ENCODE peak calls at places on chromosomes 16 and 17, in seven cellular contexts. P is GM23338, X is prostate gland, N is body of pancreas, K is adrenal gland, O is cardiac muscle cell, W is spleen. U is an unnamed sample.

GRCh38 chr17:61221597-61222471 is 177.8 kb upstream of the TBX2 start:
- DNase-seq in P (no peak), X (no peak), N (no peak), K (no peak), O (no peak), W (no peak), U (no peak)

GRCh38 chr17:35541434-35541833 is 4.0 kb upstream of the SLFN12L start:
- DNase-seq in P (no peak), X (no peak), N (no peak), K (no peak), O (no peak), W (no peak), U (no peak)

GRCh38 chr16:1707193-1707790 is 1.3 kb downstream of the MAPK8IP3 start:
- DNase-seq in P (peak; percentile 33), X (no peak), N (peak; percentile 32), K (no peak), O (peak; percentile 40), W (peak; percentile 70), U (no peak)

GRCh38 chr17:36092228-36092627 is 2.3 kb upstream of the CCL3 start:
- DNase-seq in P (no peak), X (no peak), N (no peak), K (no peak), O (no peak), W (no peak), U (no peak)

GRCh38 chr16:80197790-80198201 is 343.0 kb upstream of the DYNLRB2 start:
- DNase-seq in P (no peak), X (no peak), N (no peak), K (no peak), O (peak; percentile 71), W (no peak), U (no peak)

GRCh38 chr16:27441276-27441675 is 39.3 kb downstream of the IL21R start:
- DNase-seq in P (no peak), X (no peak), N (no peak), K (no peak), O (no peak), W (peak; percentile 46), U (no peak)

GRCh38 chr17:67995568-67996191 is 589 bp downstream of the C17orf58 start:
- DNase-seq in P (peak; percentile 59), X (peak; percentile 10), N (peak; percentile 26), K (peak; percentile 51), O (peak; percentile 16), W (peak; percentile 83), U (peak; percentile 38)

GRCh38 chr17:79621151-79621940 is 10.5 kb upstream of the RBFOX3 start:
- DNase-seq in P (no peak), X (no peak), N (peak; percentile 2), K (peak; percentile 3), O (no peak), W (peak; percentile 37), U (peak; percentile 4)

GRCh38 chr17:45437461-45438283 is 5.0 kb upstream of the ARHGAP27 start:
- DNase-seq in P (no peak), X (no peak), N (no peak), K (no peak), O (no peak), W (peak; percentile 60), U (no peak)

GRCh38 chr16:46972971-46973456 is 460 bp downstream of the DNAJA2 start:
- DNase-seq in P (peak; percentile 51), X (peak; percentile 22), N (peak; percentile 44), K (peak; percentile 61), O (peak; percentile 16), W (peak; percentile 93), U (peak; percentile 28)

GRCh38 chr17:71677444-71677843 is 443.4 kb upstream of the SOX9 start:
- DNase-seq in P (no peak), X (no peak), N (no peak), K (no peak), O (no peak), W (no peak), U (no peak)

GRCh38 chr17:9120471-9120870 is 99.2 kb downstream of the NTN1 start:
- DNase-seq in P (peak; percentile 54), X (no peak), N (no peak), K (no peak), O (no peak), W (no peak), U (no peak)

GRCh38 chr17:64420143-64420670 is 28.7 kb upstream of the MILR1 start:
- DNase-seq in P (peak; percentile 84), X (peak; percentile 46), N (peak; percentile 19), K (no peak), O (peak; percentile 88), W (no peak), U (no peak)

GRCh38 chr17:55326030-55326429 is 61.3 kb downstream of the HLF start:
- DNase-seq in P (no peak), X (no peak), N (no peak), K (no peak), O (no peak), W (no peak), U (no peak)

GRCh38 chr16:84088695-84089395 is 27.9 kb downstream of the MBTPS1 start:
- DNase-seq in P (no peak), X (no peak), N (no peak), K (no peak), O (no peak), W (peak; percentile 83), U (peak; percentile 69)

GRCh38 chr17:22303865-22304264 is 611.5 kb downstream of the KCNJ18 start:
- DNase-seq in P (no peak), X (no peak), N (no peak), K (no peak), O (no peak), W (no peak), U (no peak)

GRCh38 chr17:22301353-22301745 is 609.0 kb downstream of the KCNJ18 start:
- DNase-seq in P (no peak), X (no peak), N (no peak), K (no peak), O (no peak), W (no peak), U (no peak)

GRCh38 chr17:22303096-22303495 is 610.8 kb downstream of the KCNJ18 start:
- DNase-seq in P (no peak), X (no peak), N (no peak), K (no peak), O (no peak), W (no peak), U (no peak)

GRCh38 chr17:22305356-22306071 is 613.2 kb downstream of the KCNJ18 start:
- DNase-seq in P (no peak), X (no peak), N (no peak), K (no peak), O (no peak), W (no peak), U (no peak)

GRCh38 chr17:22304667-22305303 is 612.5 kb downstream of the KCNJ18 start:
- DNase-seq in P (no peak), X (no peak), N (no peak), K (no peak), O (no peak), W (no peak), U (no peak)
- H3K27ac ChIP-seq in P (no peak overlapping the region), X (no peak overlapping the region), N (no peak overlapping the region), K (no peak overlapping the region), O (no peak overlapping the region), W (no peak overlapping the region), U (no peak overlapping the region)

GRCh38 chr16:59320657-59321056 is 586.5 kb upstream of the GOT2 start:
- DNase-seq in P (peak; percentile 52), X (no peak), N (no peak), K (no peak), O (no peak), W (no peak), U (no peak)

GRCh38 chr16:59327894-59328293 is 593.8 kb upstream of the GOT2 start:
- DNase-seq in P (no peak), X (no peak), N (no peak), K (no peak), O (no peak), W (no peak), U (no peak)

GRCh38 chr16:59330030-59330670 is 596.0 kb upstream of the GOT2 start:
- DNase-seq in P (no peak), X (no peak), N (no peak), K (no peak), O (no peak), W (no peak), U (no peak)

GRCh38 chr16:59324462-59324861 is 590.3 kb upstream of the GOT2 start:
- DNase-seq in P (no peak), X (no peak), N (no peak), K (no peak), O (no peak), W (no peak), U (no peak)
- TF ChIP-seq CTCF in P (no peak), X (no peak), N (no peak), K (no peak), O (no peak), W (no peak), U (no peak)

GRCh38 chr16:12435730-12436129 is 368.0 kb downstream of the CPPED1 start:
- DNase-seq in P (peak; percentile 20), X (no peak), N (no peak), K (no peak), O (no peak), W (no peak), U (no peak)
- H3K27ac ChIP-seq in P (no peak overlapping the region), X (no peak overlapping the region), N (no peak overlapping the region), K (no peak overlapping the region), O (no peak overlapping the region), W (no peak overlapping the region), U (no peak overlapping the region)

GRCh38 chr17:74780443-74781238 is 4.5 kb upstream of the NAT9 start:
- DNase-seq in P (peak; percentile 75), X (no peak), N (no peak), K (no peak), O (no peak), W (no peak), U (no peak)

GRCh38 chr17:74782571-74782970 is 6.4 kb upstream of the NAT9 start:
- DNase-seq in P (no peak), X (no peak), N (no peak), K (no peak), O (no peak), W (no peak), U (no peak)

GRCh38 chr17:74786411-74787097 is 10.4 kb upstream of the NAT9 start:
- DNase-seq in P (no peak), X (no peak), N (no peak), K (no peak), O (no peak), W (no peak), U (no peak)

GRCh38 chr17:74785981-74786360 is 9.8 kb upstream of the NAT9 start:
- DNase-seq in P (no peak), X (no peak), N (no peak), K (no peak), O (no peak), W (no peak), U (no peak)

DNA sequence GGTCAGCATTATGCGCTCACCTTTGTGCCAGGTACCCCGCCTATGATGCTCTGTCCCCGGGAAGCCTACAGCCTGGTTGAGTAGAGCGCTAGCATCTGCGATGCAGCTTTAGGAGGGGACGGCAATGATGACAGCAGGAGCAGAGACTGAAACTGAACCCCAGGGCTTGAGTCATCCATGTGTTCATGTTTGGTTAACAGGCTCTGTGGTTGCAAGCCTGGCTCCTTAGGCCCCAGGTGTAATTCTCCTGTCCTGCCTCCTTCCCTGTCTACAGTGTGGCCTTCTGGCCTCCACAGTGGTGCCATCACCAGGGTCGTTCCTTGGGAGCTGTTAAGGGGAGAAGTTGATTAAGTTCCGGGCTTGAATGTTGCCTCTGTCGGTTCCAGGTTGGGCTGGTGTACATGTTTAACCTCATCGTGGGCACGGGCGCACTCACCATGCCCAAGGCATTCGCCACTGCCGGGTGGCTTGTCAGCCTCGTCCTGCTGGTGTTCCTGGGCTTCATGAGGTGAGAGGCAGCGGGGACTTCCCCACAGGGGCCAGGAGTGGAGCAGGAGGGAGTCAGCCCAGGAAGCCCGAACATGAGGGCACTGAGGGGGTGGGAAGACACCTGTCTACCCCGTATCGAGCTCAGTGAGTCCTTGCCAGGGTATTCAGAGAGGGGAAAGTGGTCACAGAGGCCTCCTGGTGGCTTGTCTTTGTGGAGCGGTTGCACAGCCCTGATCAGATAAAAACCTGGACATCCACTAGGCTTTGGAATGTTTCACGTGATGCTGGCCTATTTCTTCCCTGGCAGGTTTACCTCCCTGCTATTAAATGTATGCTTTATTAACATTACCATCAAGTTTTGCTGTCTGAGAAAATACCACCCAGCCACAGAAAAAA is 9.2 kb upstream of the NAT9 start:
- DNase-seq in P (no peak), X (no peak), N (no peak), K (no peak), O (no peak), W (no peak), U (no peak)
- TF ChIP-seq CTCF in P (peak; percentile 13), X (no peak), N (no peak), K (no peak), O (no peak), W (no peak), U (no peak)